ENCODE peak calls at places on chromosomes 13 and 19, in ten cellular contexts. U, S, J, V, A, M, P, N, T and X are unnamed samples.
A peak's percentile ranks its signal among the peaks of the same experiment; 100 is the strongest.

GRCh38 chr19:36627057-36627456 is 21.9 kb downstream of the ZNF382 start:
- DNase-seq in U (no peak), S (no peak), J (no peak), V (no peak), A (no peak), M (no peak), P (no peak), N (no peak), T (no peak), X (no peak)

GRCh38 chr13:113275387-113275786 is 21.7 kb upstream of the LAMP1 start:
- DNase-seq in U (peak; percentile 64), S (peak; percentile 36), J (peak; percentile 59), V (peak; percentile 52), A (peak; percentile 71), M (peak; percentile 39), P (peak; percentile 28), N (peak; percentile 87), T (peak; percentile 37), X (no peak)

GRCh38 chr19:32233091-32233490 is 112.3 kb upstream of the ZNF507 start:
- DNase-seq in U (no peak), S (no peak), J (no peak), V (no peak), A (no peak), M (no peak), P (no peak), N (no peak), T (no peak), X (no peak)

GRCh38 chr13:85659493-85659892 is 139.7 kb downstream of the SLITRK6 start:
- DNase-seq in U (peak; percentile 21), S (no peak), J (no peak), V (no peak), A (no peak), M (no peak), P (no peak), N (no peak), T (no peak), X (no peak)

GRCh38 chr13:30334663-30335386 is 27.5 kb upstream of the KATNAL1 start:
- DNase-seq in U (no peak), S (no peak), J (peak; percentile 82), V (no peak), A (no peak), M (no peak), P (no peak), N (peak; percentile 73), T (no peak), X (no peak)

GRCh38 chr19:42284641-42285341 is 15.7 kb downstream of the CIC start:
- DNase-seq in U (no peak), S (peak; percentile 30), J (peak; percentile 68), V (no peak), A (peak; percentile 30), M (no peak), P (peak; percentile 37), N (peak; percentile 69), T (peak; percentile 57), X (no peak)

GRCh38 chr13:79404985-79405384 is 1.1 kb downstream of the RBM26 start:
- DNase-seq in U (peak; percentile 23), S (peak; percentile 13), J (no peak), V (no peak), A (no peak), M (no peak), P (no peak), N (no peak), T (no peak), X (no peak)

GRCh38 chr13:113820813-113821651 is 42.8 kb downstream of the GAS6 start:
- DNase-seq in U (peak; percentile 99), S (no peak), J (no peak), V (peak; percentile 78), A (peak; percentile 87), M (peak; percentile 50), P (peak; percentile 77), N (no peak), T (peak; percentile 78), X (no peak)

GRCh38 chr19:38655148-38655824 is 7.8 kb downstream of the ACTN4 start:
- DNase-seq in U (peak; percentile 66), S (no peak), J (no peak), V (no peak), A (no peak), M (no peak), P (no peak), N (peak; percentile 76), T (no peak), X (no peak)

DNA sequence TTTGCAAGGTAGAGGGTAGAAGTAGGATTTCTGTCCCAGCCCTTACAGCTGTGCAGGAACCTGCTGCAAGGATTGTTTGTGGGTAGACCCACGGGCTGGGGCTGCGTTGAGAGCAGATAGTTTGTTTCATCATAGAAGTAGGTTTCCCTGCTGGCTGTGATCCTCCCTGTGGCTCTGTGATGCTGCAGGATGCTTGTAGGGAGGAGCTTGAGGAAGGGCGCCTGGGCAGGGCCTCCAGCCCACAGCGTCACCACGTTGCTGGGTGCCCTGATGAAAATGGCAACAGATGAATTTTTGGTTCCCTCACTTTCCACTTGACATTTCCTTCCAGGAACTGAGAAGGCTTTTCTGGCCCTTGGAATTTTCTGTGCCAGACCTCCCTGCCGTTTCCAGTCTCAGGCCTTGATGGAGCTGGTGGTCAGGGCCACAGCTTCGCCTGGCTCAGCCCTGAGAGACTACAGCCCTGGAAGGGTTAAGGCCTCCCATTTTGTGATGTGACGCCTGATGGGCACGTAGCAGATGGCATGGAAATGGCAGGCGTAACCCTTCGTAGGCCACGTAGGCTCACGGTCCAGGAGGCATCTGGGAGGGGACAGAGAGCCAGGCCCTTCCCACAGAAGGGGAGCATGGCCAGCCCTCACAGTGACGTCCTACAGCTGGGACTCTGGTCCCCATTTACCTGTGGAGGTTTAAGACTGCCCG is 42.2 kb downstream of the GATAD2A start:
- DNase-seq in U (no peak), S (peak; percentile 32), J (no peak), V (no peak), A (no peak), M (no peak), P (peak; percentile 32), N (no peak), T (no peak), X (no peak)
- H3K4me1 ChIP-seq in U (peaks cover 6% of the 10 kb centered on the region), S (peaks cover 86% of the 10 kb centered on the region), J (no peaks in the 10 kb centered on the region), V (peaks cover 16% of the 10 kb centered on the region), A (peaks cover 13% of the 10 kb centered on the region), M (peaks cover 57% of the 10 kb centered on the region), P (peaks cover 17% of the 10 kb centered on the region), N (no peaks in the 10 kb centered on the region), T (peaks cover 9% of the 10 kb centered on the region), X (peaks cover 35% of the 10 kb centered on the region)

GRCh38 chr13:111210945-111211469 is 95.9 kb downstream of the ARHGEF7 start:
- DNase-seq in U (no peak), S (no peak), J (no peak), V (no peak), A (no peak), M (no peak), P (no peak), N (no peak), T (no peak), X (no peak)
- H3K27ac ChIP-seq in U (peak overlapping the region; percentile 64), S (no peak overlapping the region), J (no peak overlapping the region), V (no peak overlapping the region), A (peak overlapping the region; percentile 16), M (peak overlapping the region; percentile 5), P (no peak overlapping the region), N (peak overlapping the region; percentile 33), T (no peak overlapping the region), X (peak overlapping the region; percentile 47)

GRCh38 chr13:73060251-73061160 is 1.7 kb downstream of the KLF5 start:
- DNase-seq in U (peak; percentile 86), S (no peak), J (no peak), V (no peak), A (peak; percentile 55), M (peak; percentile 42), P (peak; percentile 16), N (no peak), T (no peak), X (no peak)

GRCh38 chr13:73063166-73063565 is 4.4 kb downstream of the KLF5 start:
- DNase-seq in U (no peak), S (no peak), J (no peak), V (no peak), A (no peak), M (no peak), P (no peak), N (no peak), T (no peak), X (no peak)

GRCh38 chr13:73062368-73062767 is 3.6 kb downstream of the KLF5 start:
- DNase-seq in U (no peak), S (no peak), J (no peak), V (no peak), A (no peak), M (no peak), P (no peak), N (no peak), T (no peak), X (no peak)

GRCh38 chr13:73059460-73060250 is 850 bp downstream of the KLF5 start:
- DNase-seq in U (peak; percentile 36), S (peak; percentile 48), J (peak; percentile 73), V (peak; percentile 73), A (peak; percentile 81), M (peak; percentile 76), P (peak; percentile 30), N (peak; percentile 91), T (peak; percentile 47), X (no peak)

GRCh38 chr13:73061478-73062275 is 2.9 kb downstream of the KLF5 start:
- DNase-seq in U (no peak), S (no peak), J (no peak), V (no peak), A (peak; percentile 49), M (no peak), P (no peak), N (peak; percentile 63), T (no peak), X (no peak)
- H3K27me3 ChIP-seq in U (no peaks in the 10 kb centered on the region), S (peaks cover 5% of the 10 kb centered on the region), J (no peaks in the 10 kb centered on the region), V (no peaks in the 10 kb centered on the region), A (no peaks in the 10 kb centered on the region), M (no peaks in the 10 kb centered on the region), P (no peaks in the 10 kb centered on the region), N (peaks cover 13% of the 10 kb centered on the region), T (peaks cover 3% of the 10 kb centered on the region), X (no peaks in the 10 kb centered on the region)

GRCh38 chr19:47102561-47103135 is 10.9 kb downstream of the ZC3H4 start:
- DNase-seq in U (no peak), S (no peak), J (no peak), V (no peak), A (no peak), M (no peak), P (no peak), N (no peak), T (no peak), X (no peak)

GRCh38 chr19:47099576-47100050 is 14.0 kb downstream of the ZC3H4 start:
- DNase-seq in U (no peak), S (no peak), J (no peak), V (no peak), A (no peak), M (no peak), P (no peak), N (peak; percentile 45), T (no peak), X (no peak)

GRCh38 chr19:47097396-47098217 is 16.0 kb downstream of the ZC3H4 start:
- DNase-seq in U (peak; percentile 54), S (no peak), J (no peak), V (no peak), A (no peak), M (peak; percentile 36), P (peak; percentile 78), N (peak; percentile 49), T (no peak), X (peak; percentile 36)

GRCh38 chr19:47098608-47099007 is 15.0 kb downstream of the ZC3H4 start:
- DNase-seq in U (no peak), S (no peak), J (no peak), V (no peak), A (no peak), M (no peak), P (no peak), N (no peak), T (no peak), X (no peak)

DNA sequence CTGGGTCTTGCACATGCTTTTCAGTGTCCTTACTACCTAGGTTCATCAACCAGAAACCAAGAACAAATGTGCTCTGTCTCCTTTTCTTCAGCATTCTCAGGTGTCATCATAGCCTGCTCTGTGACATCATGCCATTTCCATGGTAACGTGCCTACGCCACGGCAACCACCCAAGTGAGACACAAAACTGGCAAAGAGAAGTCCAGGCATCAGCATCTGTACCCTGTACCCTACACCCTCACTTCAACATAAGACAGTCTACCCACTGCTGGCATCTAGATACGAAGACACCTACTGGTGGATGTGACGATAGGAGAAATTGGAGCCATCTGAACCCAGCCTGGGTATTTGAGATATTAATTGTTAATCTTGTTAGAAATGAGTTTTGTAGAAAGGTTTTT is 13.3 kb downstream of the ZC3H4 start:
- DNase-seq in U (no peak), S (no peak), J (no peak), V (no peak), A (no peak), M (no peak), P (no peak), N (no peak), T (no peak), X (no peak)
- H3K4me1 ChIP-seq in U (peaks cover 4% of the 10 kb centered on the region), S (peaks cover 8% of the 10 kb centered on the region), J (no peaks in the 10 kb centered on the region), V (peaks cover 37% of the 10 kb centered on the region), A (peaks cover 49% of the 10 kb centered on the region), M (peaks cover 31% of the 10 kb centered on the region), P (peaks cover 27% of the 10 kb centered on the region), N (no peaks in the 10 kb centered on the region), T (no peaks in the 10 kb centered on the region), X (peaks cover 18% of the 10 kb centered on the region)